ENCODE peak calls at places on chromosome 10, in six cellular contexts. T, V, B, U, C and E are unnamed samples.

GRCh38 chr10:30637881-30638467 is 8.4 kb upstream of the LYZL2 start:
- DNase-seq in U (no peak), V (no peak), C (peak; percentile 62), B (no peak), T (no peak), E (no peak)

GRCh38 chr10:92506336-92506735 is 67.6 kb downstream of the IDE start:
- DNase-seq in B (no peak), V (no peak), C (no peak), U (no peak), T (no peak), E (no peak)

GRCh38 chr10:2861632-2862210 is 205.6 kb upstream of the PFKP start:
- DNase-seq in C (no peak), V (no peak), U (no peak), T (no peak), B (no peak), E (no peak)

GRCh38 chr10:78288716-78289115 is 255.1 kb downstream of the RPS24 start:
- DNase-seq in T (no peak), U (no peak), C (no peak), V (no peak), B (no peak), E (no peak)

GRCh38 chr10:74825033-74825370 is 1.4 kb upstream of the KAT6B start:
- DNase-seq in U (peak; percentile 54), T (no peak), B (peak; percentile 44), V (no peak), C (no peak), E (no peak)

GRCh38 chr10:98858525-98858924 is 377.1 kb downstream of the HPSE2 start:
- DNase-seq in C (peak; percentile 39), T (no peak), V (peak; percentile 9), U (no peak), B (no peak), E (peak; percentile 16)

GRCh38 chr10:51260376-51260775 is 186.1 kb downstream of the PRKG1 start:
- DNase-seq in V (no peak), T (no peak), C (no peak), B (no peak), U (no peak), E (no peak)

GRCh38 chr10:109899578-109900355 is 23.5 kb downstream of the XPNPEP1 start:
- DNase-seq in C (no peak), V (no peak), B (no peak), T (no peak), U (no peak), E (no peak)

GRCh38 chr10:110502851-110503301 is 5.2 kb downstream of the DUSP5 start:
- DNase-seq in T (no peak), C (no peak), V (no peak), B (peak; percentile 43), U (peak; percentile 49), E (no peak)

GRCh38 chr10:80407836-80408197 is 534 bp upstream of the PRXL2A start:
- DNase-seq in C (peak; percentile 37), U (peak; percentile 48), T (no peak), B (no peak), V (no peak), E (no peak)

GRCh38 chr10:63537511-63537910 is 16.3 kb downstream of the REEP3 start:
- DNase-seq in T (no peak), V (no peak), U (no peak), B (no peak), C (no peak), E (no peak)

GRCh38 chr10:88045544-88046415 is 182.4 kb downstream of the PTEN start:
- DNase-seq in V (no peak), T (no peak), B (no peak), U (no peak), C (no peak), E (no peak)

GRCh38 chr10:28533315-28533564 is 322 bp downstream of the WAC start:
- DNase-seq in C (no peak), V (no peak), B (peak; percentile 12), T (no peak), U (no peak), E (no peak)

GRCh38 chr10:28532509-28533314 is at the start of gene WAC:
- DNase-seq in C (peak; percentile 83), V (peak; percentile 93), U (peak; percentile 97), B (peak; percentile 71), T (peak; percentile 83), E (peak; percentile 96)

GRCh38 chr10:28533571-28534304 is 820 bp downstream of the WAC start:
- DNase-seq in T (peak; percentile 7), C (no peak), V (peak; percentile 72), U (peak; percentile 74), B (peak; percentile 28), E (peak; percentile 84)

GRCh38 chr10:28530751-28531150 is 2.2 kb upstream of the WAC start:
- DNase-seq in T (no peak), V (no peak), U (no peak), B (no peak), C (no peak), E (no peak)

DNA sequence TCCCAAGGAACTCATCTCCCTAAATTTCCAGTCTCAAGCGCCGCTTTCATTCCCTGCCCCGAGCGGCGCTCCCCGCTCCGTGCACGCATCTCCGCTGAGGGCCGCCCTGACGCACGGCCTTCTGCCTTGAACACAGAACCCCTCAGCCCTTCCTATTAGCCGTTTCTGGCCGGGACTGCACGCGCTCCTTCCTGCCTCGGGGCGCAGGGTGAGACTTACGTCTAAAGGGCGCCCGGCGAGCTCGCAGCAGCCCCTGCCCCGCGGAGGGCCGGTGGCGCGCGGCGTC is 752 bp upstream of the WAC start:
- DNase-seq in T (peak; percentile 28), C (no peak), B (no peak), U (no peak), V (no peak), E (peak; percentile 83)
- TF ChIP-seq POLR2A in T (no peak), C (no peak), B (no peak), U (no peak), V (no peak), E (no peak)

DNA sequence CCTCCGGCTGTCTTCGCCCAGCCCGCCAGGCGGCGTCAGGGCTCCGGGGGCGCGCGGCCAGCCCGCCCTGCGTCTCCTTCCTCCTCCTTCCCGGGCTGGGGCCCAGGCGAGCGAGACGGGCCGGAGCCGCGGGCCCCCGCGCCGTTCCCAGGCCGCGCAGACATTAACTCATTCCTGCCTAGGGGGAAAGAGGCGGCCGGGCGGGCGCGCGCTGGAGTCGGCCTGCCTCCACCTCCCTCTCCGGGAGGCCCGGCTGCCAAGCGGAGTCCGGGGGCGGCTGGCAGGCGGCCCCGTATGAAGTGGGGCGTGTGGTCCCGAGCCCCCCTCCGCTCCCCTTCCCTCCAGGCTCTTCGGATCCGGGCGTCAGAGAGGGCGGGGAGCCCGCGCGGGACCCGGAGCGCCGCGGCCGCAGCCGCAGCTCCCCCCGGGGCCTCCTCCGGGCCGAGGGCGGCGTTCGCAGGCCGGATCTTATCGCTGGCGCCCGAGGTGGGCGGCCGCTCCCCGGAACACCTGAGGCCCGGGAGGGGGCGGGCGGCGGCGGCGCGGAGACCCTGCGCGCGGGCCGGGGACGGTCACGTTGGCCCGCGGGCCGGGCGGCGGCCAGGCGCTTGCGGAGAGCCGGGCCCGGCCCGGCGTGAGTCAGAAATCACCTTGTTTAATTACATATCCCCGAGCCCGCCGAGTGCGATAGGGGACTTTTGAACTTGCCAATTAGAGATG is 43.1 kb downstream of the LDB3 start:
- DNase-seq in V (peak; percentile 88), U (peak; percentile 91), T (no peak), C (peak; percentile 54), B (peak; percentile 96), E (peak; percentile 86)
- TF ChIP-seq POLR2A in V (peak; percentile 72), U (peak; percentile 71), T (peak; percentile 83), C (no peak), B (peak; percentile 65), E (peak; percentile 69)

DNA sequence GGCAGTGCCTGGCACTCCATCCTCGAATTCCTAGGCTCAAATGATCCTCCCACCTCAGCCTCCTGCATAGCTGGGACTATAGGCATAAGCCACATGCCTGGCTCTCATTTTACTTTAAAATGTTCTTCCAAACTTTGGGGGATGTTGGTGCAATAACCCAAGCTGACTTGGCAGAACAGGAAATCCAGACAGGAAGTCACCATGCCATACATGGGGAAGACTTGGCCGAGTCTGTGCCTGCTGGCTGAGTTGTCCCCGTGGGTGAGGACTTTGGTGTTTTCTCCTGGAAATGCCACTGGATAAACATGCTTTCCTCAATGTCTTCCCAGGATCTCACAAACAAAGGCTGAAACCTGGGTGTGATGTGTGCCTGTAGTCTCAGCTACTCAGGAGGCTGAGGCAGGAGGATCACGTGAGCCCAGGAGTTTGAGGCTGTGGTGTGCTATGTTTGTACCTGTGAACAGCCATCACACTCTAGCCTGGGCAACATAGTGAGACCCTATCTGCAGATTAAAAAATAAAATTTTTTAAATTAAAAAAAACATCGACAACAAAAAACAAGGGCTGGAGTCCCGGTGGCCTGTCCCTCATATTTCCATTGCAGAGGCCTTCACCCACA is 19.8 kb downstream of the HKDC1 start:
- DNase-seq in B (no peak), V (no peak), U (no peak), T (no peak), C (no peak), E (no peak)
- TF ChIP-seq POLR2A in B (no peak), V (no peak), U (no peak), T (no peak), C (no peak), E (no peak)

GRCh38 chr10:12849351-12850181 is 151.9 kb downstream of the CCDC3 start:
- DNase-seq in B (no peak), V (no peak), C (no peak), U (no peak), T (no peak), E (no peak)
- TF ChIP-seq POLR2A in B (no peak), V (no peak), C (no peak), U (no peak), T (no peak), E (no peak)

GRCh38 chr10:48608279-48608681 is 3.4 kb upstream of the ARHGAP22 start:
- DNase-seq in T (no peak), U (peak; percentile 39), B (peak; percentile 56), V (peak; percentile 73), C (peak; percentile 34), E (peak; percentile 12)

GRCh38 chr10:48605786-48606529 is 1.1 kb upstream of the ARHGAP22 start:
- DNase-seq in V (no peak), U (no peak), B (no peak), C (no peak), T (no peak), E (no peak)

GRCh38 chr10:48607356-48608278 is 2.7 kb upstream of the ARHGAP22 start:
- DNase-seq in C (no peak), T (no peak), U (no peak), V (no peak), B (no peak), E (no peak)

GRCh38 chr10:48605264-48605615 is 367 bp upstream of the ARHGAP22 start:
- DNase-seq in T (no peak), C (no peak), V (no peak), U (no peak), B (no peak), E (no peak)

GRCh38 chr10:48606530-48607355 is 1.9 kb upstream of the ARHGAP22 start:
- DNase-seq in T (no peak), B (no peak), C (no peak), U (peak; percentile 25), V (no peak), E (no peak)
- TF ChIP-seq POLR2A in T (no peak), B (no peak), C (no peak), U (no peak), V (no peak), E (no peak)